ENCODE peak calls at places on chromosomes 11 and 22, in nine cellular contexts. U is prostate gland, G is glutamatergic neuron, N is GM23338, Y is HFFc6, X is mesothelial cell of epicardium, I is dorsolateral prefrontal cortex, B is AG04450, E is transverse colon. Z is an unnamed sample.

GRCh38 chr11:65013130-65013691 is 749 bp upstream of the ARL2 start:
- DNase-seq in U (peak; percentile 84), G (peak; percentile 89), N (peak; percentile 94), Y (peak; percentile 80), X (peak; percentile 71), I (peak; percentile 91), B (peak; percentile 61), E (peak; percentile 96), Z (peak; percentile 84)

GRCh38 chr11:119684361-119685072 is 44.5 kb downstream of the NECTIN1 start:
- DNase-seq in U (peak; percentile 70), G (peak; percentile 53), N (no peak), Y (peak; percentile 44), X (no peak), I (no peak), B (peak; percentile 16), E (no peak), Z (peak; percentile 54)

GRCh38 chr22:46150615-46151423 is 493 bp downstream of the PPARA start:
- DNase-seq in U (peak; percentile 23), G (peak; percentile 43), N (peak; percentile 39), Y (no peak), X (no peak), I (no peak), B (no peak), E (peak; percentile 63), Z (peak; percentile 61)

GRCh38 chr11:102573851-102574250 is 43.3 kb upstream of the MMP7 start:
- DNase-seq in U (no peak), G (no peak), N (no peak), Y (no peak), X (no peak), I (no peak), B (no peak), E (no peak), Z (no peak)

GRCh38 chr22:46731246-46732040 is 6.6 kb downstream of the CERK start:
- DNase-seq in U (peak; percentile 64), G (no peak), N (peak; percentile 50), Y (no peak), X (no peak), I (no peak), B (no peak), E (peak; percentile 79), Z (peak; percentile 65)

GRCh38 chr22:49966041-49966715 is 5.6 kb downstream of the PIM3 start:
- DNase-seq in U (no peak), G (no peak), N (no peak), Y (no peak), X (no peak), I (peak; percentile 8), B (no peak), E (peak; percentile 21), Z (no peak)

GRCh38 chr11:64036081-64037026 is 623 bp downstream of the FLRT1 start:
- DNase-seq in U (no peak), G (peak; percentile 43), N (peak; percentile 54), Y (peak; percentile 10), X (no peak), I (peak; percentile 40), B (no peak), E (no peak), Z (peak; percentile 50)

GRCh38 chr11:33819278-33819677 is 45.0 kb upstream of the FBXO3 start:
- DNase-seq in U (no peak), G (no peak), N (no peak), Y (no peak), X (no peak), I (no peak), B (no peak), E (no peak), Z (no peak)

GRCh38 chr11:279966-280761 is 2.0 kb downstream of the NLRP6 start:
- DNase-seq in U (no peak), G (no peak), N (peak; percentile 74), Y (no peak), X (no peak), I (no peak), B (no peak), E (peak; percentile 65), Z (no peak)

GRCh38 chr11:93123351-93123898 is 74.4 kb downstream of the SLC36A4 start:
- DNase-seq in U (no peak), G (no peak), N (no peak), Y (no peak), X (peak; percentile 26), I (no peak), B (no peak), E (peak; percentile 84), Z (no peak)

GRCh38 chr22:48188211-48188845 is 1425.9 kb downstream of the TBC1D22A start:
- DNase-seq in U (no peak), G (no peak), N (no peak), Y (no peak), X (no peak), I (no peak), B (no peak), E (no peak), Z (no peak)

GRCh38 chr11:43546561-43547410 is 133.8 kb upstream of the HSD17B12 start:
- DNase-seq in U (no peak), G (no peak), N (no peak), Y (no peak), X (no peak), I (no peak), B (no peak), E (no peak), Z (no peak)

GRCh38 chr11:113697798-113698407 is 8.2 kb downstream of the TMPRSS5 start:
- DNase-seq in U (no peak), G (no peak), N (no peak), Y (no peak), X (no peak), I (no peak), B (no peak), E (no peak), Z (no peak)

GRCh38 chr11:65121447-65121864 is 478 bp downstream of the FAU start:
- DNase-seq in U (no peak), G (no peak), N (peak; percentile 35), Y (no peak), X (no peak), I (no peak), B (no peak), E (peak; percentile 57), Z (no peak)

GRCh38 chr11:114395776-114396175 is 4.5 kb downstream of the C11orf71 start:
- DNase-seq in U (no peak), G (no peak), N (peak; percentile 67), Y (no peak), X (no peak), I (no peak), B (no peak), E (no peak), Z (no peak)

GRCh38 chr11:102599642-102600261 is 25.4 kb downstream of the MMP20 start:
- DNase-seq in U (no peak), G (no peak), N (no peak), Y (peak; percentile 92), X (no peak), I (no peak), B (peak; percentile 76), E (no peak), Z (no peak)

GRCh38 chr11:132535830-132536229 is 996.5 kb downstream of the OPCML start:
- DNase-seq in U (no peak), G (no peak), N (no peak), Y (no peak), X (no peak), I (no peak), B (no peak), E (no peak), Z (no peak)

GRCh38 chr11:44528581-44528980 is 36.9 kb upstream of the CD82 start:
- DNase-seq in U (no peak), G (no peak), N (no peak), Y (no peak), X (no peak), I (no peak), B (no peak), E (no peak), Z (no peak)

GRCh38 chr22:17103351-17103750 is 17.8 kb downstream of the TMEM121B start:
- DNase-seq in U (no peak), G (no peak), N (no peak), Y (no peak), X (no peak), I (no peak), B (no peak), E (no peak), Z (no peak)

GRCh38 chr11:47788181-47788580 is 21.0 kb upstream of the FNBP4 start:
- DNase-seq in U (no peak), G (no peak), N (no peak), Y (no peak), X (no peak), I (no peak), B (no peak), E (no peak), Z (no peak)

GRCh38 chr11:124315052-124315451 is 1.3 kb upstream of the OR8D1 start:
- DNase-seq in U (no peak), G (no peak), N (no peak), Y (no peak), X (no peak), I (no peak), B (peak; percentile 30), E (no peak), Z (no peak)

DNA sequence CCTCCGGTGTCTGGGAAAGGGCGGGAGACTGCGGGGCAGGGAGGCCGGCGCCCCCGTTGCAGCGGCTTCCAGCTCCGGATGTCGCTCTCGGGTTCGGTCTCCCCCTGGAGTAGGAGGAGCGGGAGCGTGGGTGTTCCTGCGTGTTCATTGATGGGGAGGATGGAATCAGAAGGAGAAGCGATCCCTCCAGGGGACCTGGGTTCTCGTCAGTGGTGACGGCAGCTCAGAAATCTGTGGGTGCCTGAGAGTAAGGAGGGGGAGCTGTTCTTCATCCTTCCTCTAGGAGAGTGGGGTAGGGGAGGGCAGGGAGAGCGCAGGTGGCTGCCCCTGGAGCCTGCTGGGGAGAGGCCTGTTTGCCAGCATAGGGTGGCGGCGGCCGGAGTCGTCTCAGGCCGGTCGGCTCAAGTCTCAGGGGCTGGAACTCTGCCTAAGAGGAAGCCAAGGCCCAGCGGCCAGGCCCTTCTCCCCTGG is 1.1 kb downstream of the UBASH3B start:
- DNase-seq in U (peak; percentile 13), G (peak; percentile 50), N (peak; percentile 63), Y (peak; percentile 24), X (no peak), I (peak; percentile 35), B (no peak), E (peak; percentile 30), Z (peak; percentile 42)
- TF ChIP-seq CTCF in U (no peak), G (no peak), N (no peak), Y (peak; percentile 24), X (no peak), I (no peak), B (peak; percentile 19), E (no peak), Z (no peak)

GRCh38 chr11:72814831-72815618 is 814 bp downstream of the ATG16L2 start:
- DNase-seq in U (no peak), G (no peak), N (peak; percentile 86), Y (peak; percentile 60), X (no peak), I (peak; percentile 51), B (no peak), E (peak; percentile 56), Z (no peak)
- TF ChIP-seq CTCF in U (no peak), G (no peak), N (peak; percentile 8), Y (no peak), X (no peak), I (no peak), B (no peak), E (no peak), Z (no peak)

GRCh38 chr11:11374358-11375148 is 21.5 kb upstream of the CSNK2A3 start:
- DNase-seq in U (no peak), G (no peak), N (no peak), Y (no peak), X (no peak), I (no peak), B (no peak), E (no peak), Z (no peak)
- TF ChIP-seq CTCF in U (no peak), G (no peak), N (no peak), Y (no peak), X (no peak), I (no peak), B (no peak), E (no peak), Z (no peak)

GRCh38 chr22:36871669-36872081 is 10.9 kb downstream of the NCF4 start:
- DNase-seq in U (no peak), G (no peak), N (peak; percentile 30), Y (no peak), X (no peak), I (no peak), B (no peak), E (no peak), Z (no peak)
- TF ChIP-seq CTCF in U (no peak), G (no peak), N (no peak), Y (no peak), X (no peak), I (no peak), B (no peak), E (no peak), Z (no peak)